ENCODE peak calls at places on chromosomes 1 and 21, in eight cellular contexts. U, N, W, Y, G, E, A and K are unnamed samples.

GRCh38 chr1:83960669-83961277 is 38.2 kb downstream of the TTLL7 start:
- DNase-seq in Y (no peak), G (no peak), U (no peak), A (no peak), E (peak), N (no peak), W (no peak), K (no peak)

GRCh38 chr1:247373721-247374141 is 42.1 kb upstream of the ZNF496 start:
- DNase-seq in N (no peak), W (peak), U (peak), Y (no peak), G (no peak), E (peak), A (peak), K (peak)

GRCh38 chr1:35031103-35031452 is 667 bp downstream of the ZMYM6 start:
- DNase-seq in U (no peak), E (peak), W (peak), Y (peak), A (peak), G (peak), N (no peak), K (peak)

GRCh38 chr1:145983206-145983675 is 13.1 kb downstream of the TXNIP start:
- DNase-seq in A (no peak), G (no peak), U (no peak), N (no peak), E (no peak), Y (no peak), W (no peak), K (no peak)

GRCh38 chr1:30232288-30232899 is 491.0 kb downstream of the MATN1 start:
- DNase-seq in N (no peak), A (peak), W (no peak), Y (no peak), G (peak), E (no peak), U (no peak), K (peak)

GRCh38 chr1:168360151-168360550 is 79.5 kb downstream of the TBX19 start:
- DNase-seq in U (no peak), G (no peak), N (no peak), Y (peak), E (peak), A (no peak), W (no peak), K (peak)

GRCh38 chr21:9763807-9764206 is 757.6 kb upstream of the TPTE start:
- DNase-seq in N (no peak), A (no peak), G (no peak), Y (no peak), W (no peak), E (no peak), U (no peak), K (no peak)

GRCh38 chr21:35273331-35273730 is 224.2 kb upstream of the RUNX1 start:
- DNase-seq in A (peak), N (no peak), G (no peak), Y (no peak), W (no peak), E (no peak), U (no peak), K (no peak)

GRCh38 chr1:172845371-172845770 is 186.5 kb downstream of the FASLG start:
- DNase-seq in W (no peak), A (peak), Y (no peak), N (no peak), U (no peak), G (no peak), E (peak), K (peak)

GRCh38 chr1:56535949-56536348 is 43.4 kb downstream of the PLPP3 start:
- DNase-seq in A (no peak), N (no peak), W (no peak), E (no peak), Y (no peak), G (no peak), U (no peak), K (no peak)

GRCh38 chr1:112893288-112894009 is 62.5 kb downstream of the SLC16A1 start:
- DNase-seq in E (no peak), G (no peak), N (no peak), A (no peak), W (no peak), Y (no peak), U (no peak), K (no peak)

GRCh38 chr1:59076612-59077011 is 220.3 kb upstream of the FGGY start:
- DNase-seq in N (no peak), A (no peak), W (peak), E (no peak), U (no peak), G (peak), Y (peak), K (peak)

GRCh38 chr1:111976332-111976731 is 13.1 kb downstream of the KCND3 start:
- DNase-seq in U (no peak), Y (no peak), G (no peak), W (no peak), N (no peak), E (no peak), A (no peak), K (no peak)

GRCh38 chr1:245876586-245876985 is 630.5 kb downstream of the SMYD3 start:
- DNase-seq in Y (no peak), A (no peak), G (no peak), U (no peak), N (no peak), W (no peak), E (no peak), K (no peak)

GRCh38 chr1:210445931-210446330 is 117.2 kb downstream of the HHAT start:
- DNase-seq in U (no peak), A (no peak), E (no peak), N (no peak), W (no peak), G (no peak), Y (no peak), K (no peak)

GRCh38 chr1:199081739-199082138 is 442.9 kb downstream of the PTPRC start:
- DNase-seq in N (no peak), Y (no peak), E (no peak), W (no peak), U (no peak), A (no peak), G (no peak), K (no peak)

GRCh38 chr1:33634806-33635205 is 162.4 kb downstream of the ZSCAN20 start:
- DNase-seq in N (no peak), U (peak), W (peak), G (peak), E (peak), Y (peak), A (peak), K (peak)

GRCh38 chr1:179003474-179004066 is 22.1 kb upstream of the FAM20B start:
- DNase-seq in U (no peak), W (no peak), N (no peak), G (no peak), E (no peak), A (no peak), Y (no peak), K (no peak)

GRCh38 chr1:55143686-55144085 is 71.5 kb downstream of the USP24 start:
- DNase-seq in U (no peak), G (peak), Y (no peak), A (peak), N (no peak), E (no peak), W (no peak), K (no peak)

GRCh38 chr1:113800487-113800886 is 11.8 kb downstream of the RSBN1 start:
- DNase-seq in G (no peak), A (no peak), Y (no peak), N (no peak), E (no peak), W (no peak), U (no peak), K (no peak)

GRCh38 chr1:61337981-61338848 is 255.9 kb downstream of the NFIA start:
- DNase-seq in A (peak), N (peak), U (peak), Y (peak), W (peak), G (peak), E (peak), K (peak)

GRCh38 chr1:61130338-61131000 is 48.1 kb downstream of the NFIA start:
- DNase-seq in N (no peak), A (no peak), Y (no peak), E (no peak), W (no peak), U (no peak), G (no peak), K (no peak)

GRCh38 chr1:203667616-203668015 is 41.0 kb downstream of the ATP2B4 start:
- DNase-seq in N (no peak), G (no peak), Y (no peak), U (no peak), A (no peak), W (peak), E (peak), K (peak)

GRCh38 chr1:235018161-235018560 is 110.5 kb downstream of the TOMM20 start:
- DNase-seq in A (no peak), G (peak), Y (peak), W (no peak), N (no peak), E (peak), U (peak), K (peak)

GRCh38 chr1:71414229-71414628 is 333.4 kb upstream of the ZRANB2 start:
- DNase-seq in N (no peak), U (no peak), G (no peak), E (peak), A (no peak), Y (peak), W (peak), K (peak)

GRCh38 chr21:29149771-29150425 is 19.5 kb downstream of the MAP3K7CL start:
- DNase-seq in A (no peak), Y (peak), N (no peak), W (no peak), U (no peak), E (peak), G (no peak), K (peak)

GRCh38 chr21:23921670-23922418 is 1685.4 kb downstream of the MRPL39 start:
- DNase-seq in A (no peak), U (no peak), W (no peak), N (no peak), G (no peak), Y (no peak), E (no peak), K (no peak)

GRCh38 chr1:25927541-25928265 is 21.5 kb upstream of the STMN1 start:
- DNase-seq in U (peak), G (no peak), N (no peak), E (no peak), A (peak), Y (no peak), W (peak), K (no peak)

GRCh38 chr1:53331446-53332187 is 3.7 kb upstream of the LRP8 start:
- DNase-seq in W (no peak), Y (no peak), G (no peak), U (no peak), E (no peak), N (peak), A (no peak), K (no peak)

GRCh38 chr1:116292929-116293725 is 79.9 kb upstream of the ATP1A1 start:
- DNase-seq in Y (no peak), G (no peak), N (no peak), E (no peak), U (no peak), W (no peak), A (no peak), K (no peak)

GRCh38 chr1:203751051-203751450 is 13.9 kb upstream of the LAX1 start:
- DNase-seq in G (no peak), Y (no peak), U (no peak), W (no peak), A (no peak), N (no peak), E (peak), K (no peak)

GRCh38 chr1:938088-938683 is 14.5 kb downstream of the SAMD11 start:
- DNase-seq in G (peak), E (peak), Y (no peak), W (peak), A (no peak), U (peak), N (no peak), K (no peak)

GRCh38 chr1:156245451-156246232 is 2.2 kb downstream of the PAQR6 start:
- DNase-seq in G (no peak), Y (peak), U (no peak), N (peak), W (peak), A (peak), E (no peak), K (no peak)

GRCh38 chr1:174274452-174274851 is 115.1 kb downstream of the RABGAP1L start:
- DNase-seq in E (no peak), G (no peak), Y (peak), N (no peak), U (no peak), W (no peak), A (no peak), K (no peak)

GRCh38 chr1:15261155-15262002 is 14.4 kb downstream of the FHAD1 start:
- DNase-seq in N (peak), W (no peak), G (peak), Y (no peak), U (no peak), E (peak), A (peak), K (peak)

GRCh38 chr1:15726508-15726907 is 9.6 kb upstream of the SLC25A34 start:
- DNase-seq in W (no peak), E (no peak), U (no peak), N (no peak), A (no peak), Y (no peak), G (no peak), K (no peak)

GRCh38 chr1:6690186-6690585 is 11.4 kb downstream of the DNAJC11 start:
- DNase-seq in Y (no peak), W (no peak), G (no peak), E (no peak), A (no peak), U (no peak), N (no peak), K (no peak)

GRCh38 chr1:3501856-3502665 is 47.6 kb downstream of the ARHGEF16 start:
- DNase-seq in E (peak), W (peak), U (peak), Y (no peak), A (peak), G (peak), N (peak), K (peak)
- H3K4me3 ChIP-seq in E (no peak), W (no peak), U (no peak), Y (no peak), A (no peak), G (no peak), N (no peak), K (no peak)

GRCh38 chr1:238113222-238113621 is 222.5 kb upstream of the ZP4 start:
- DNase-seq in G (no peak), A (no peak), U (no peak), W (no peak), N (no peak), Y (no peak), E (no peak), K (no peak)

GRCh38 chr1:238115852-238116251 is 225.1 kb upstream of the ZP4 start:
- DNase-seq in N (no peak), A (peak), Y (no peak), U (no peak), W (no peak), E (no peak), G (no peak), K (no peak)

GRCh38 chr1:238123201-238123600 is 232.5 kb upstream of the ZP4 start:
- DNase-seq in U (no peak), Y (no peak), A (no peak), W (no peak), G (no peak), N (no peak), E (no peak), K (no peak)

DNA sequence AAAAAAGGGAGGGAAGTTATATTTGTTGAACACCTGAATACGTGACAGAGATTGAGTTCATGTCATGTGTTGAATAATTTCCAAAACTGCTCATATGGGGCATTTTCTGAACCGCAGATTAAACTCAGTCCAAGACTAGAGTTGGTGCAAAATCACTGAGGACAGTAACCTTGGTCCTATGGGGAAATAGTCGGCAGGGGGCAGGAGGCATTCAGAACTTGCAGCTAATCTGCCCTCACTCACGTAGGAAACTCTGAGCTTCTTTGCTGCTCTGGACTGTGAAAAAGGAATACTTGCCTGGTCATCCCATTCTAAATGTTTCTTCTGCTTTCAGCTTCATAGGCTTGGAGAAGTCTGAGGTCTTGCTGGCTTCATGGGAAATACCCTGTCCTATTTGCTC is 228.3 kb upstream of the ZP4 start:
- DNase-seq in N (no peak), W (no peak), G (no peak), A (no peak), E (no peak), Y (no peak), U (no peak), K (no peak)
- TF ChIP-seq CTCF in N (no peak), W (no peak), G (no peak), A (peak), E (no peak), Y (no peak), U (no peak), K (no peak)

GRCh38 chr1:19689131-19689757 is 24.6 kb downstream of the HTR6 start:
- DNase-seq in Y (no peak), G (no peak), A (no peak), E (no peak), U (no peak), W (peak), N (no peak), K (no peak)
- H3K4me3 ChIP-seq in Y (no peak), G (no peak), A (no peak), E (no peak), U (no peak), W (no peak), N (no peak), K (no peak)

DNA sequence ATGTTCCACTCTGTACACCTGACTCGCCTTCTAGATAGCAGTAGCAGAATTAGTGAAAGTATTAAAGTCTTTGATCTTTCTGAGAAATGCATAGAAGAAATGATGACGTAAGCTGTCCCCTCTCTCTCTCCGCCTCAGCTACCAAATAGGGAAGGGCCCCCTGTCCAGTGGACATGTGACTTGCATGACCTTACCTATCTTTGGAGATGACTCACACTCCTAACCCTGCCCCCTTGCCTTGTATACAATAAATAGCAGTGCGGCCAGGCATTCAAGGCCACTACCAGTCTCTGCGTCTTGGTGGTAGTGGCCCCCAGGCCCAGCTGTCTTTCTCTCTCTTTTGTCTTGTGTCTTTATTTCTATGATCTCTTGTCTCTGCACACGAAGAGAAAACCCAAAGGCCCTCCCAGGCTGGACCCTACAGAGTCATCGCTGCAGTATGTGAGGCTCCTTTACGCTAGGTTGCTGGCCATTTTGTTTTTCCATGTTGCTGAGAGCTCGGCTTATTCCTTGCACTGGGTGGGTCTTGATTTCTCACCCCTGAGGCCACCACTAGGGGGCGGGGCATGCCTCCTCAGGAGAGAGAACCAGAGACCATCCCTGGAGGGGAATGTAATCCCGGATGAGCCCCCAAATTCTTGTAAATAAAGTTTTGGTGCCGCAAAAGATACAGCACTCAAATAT is 16.0 kb upstream of the ZBTB8B start:
- DNase-seq in A (peak), G (peak), N (no peak), E (peak), Y (no peak), U (peak), W (no peak), K (peak)
- TF ChIP-seq CTCF in A (peak), G (peak), N (no peak), E (peak), Y (no peak), U (peak), W (peak), K (no peak)

GRCh38 chr21:41762753-41763152 is 4.1 kb downstream of the RIPK4 start:
- DNase-seq in W (no peak), G (no peak), E (no peak), A (no peak), U (no peak), Y (no peak), N (no peak), K (no peak)

GRCh38 chr21:41763996-41764395 is 2.9 kb downstream of the RIPK4 start:
- DNase-seq in G (no peak), U (no peak), Y (no peak), A (no peak), W (no peak), N (no peak), E (no peak), K (no peak)

GRCh38 chr21:41764558-41765392 is 2.1 kb downstream of the RIPK4 start:
- DNase-seq in G (peak), N (peak), E (no peak), U (no peak), Y (no peak), A (no peak), W (no peak), K (no peak)

GRCh38 chr21:41762236-41762635 is 4.6 kb downstream of the RIPK4 start:
- DNase-seq in E (no peak), W (no peak), A (peak), N (no peak), Y (no peak), U (no peak), G (no peak), K (no peak)

GRCh38 chr21:41763398-41763931 is 3.4 kb downstream of the RIPK4 start:
- DNase-seq in U (no peak), N (no peak), E (no peak), G (no peak), Y (no peak), A (peak), W (no peak), K (no peak)
- H3K4me3 ChIP-seq in U (no peak), N (peak), E (no peak), G (no peak), Y (no peak), A (peak), W (no peak), K (no peak)

GRCh38 chr21:26835027-26835713 is 10.0 kb downstream of the ADAMTS1 start:
- DNase-seq in N (no peak), G (no peak), U (no peak), W (no peak), E (peak), Y (peak), A (no peak), K (peak)
- TF ChIP-seq CTCF in N (no peak), G (no peak), U (no peak), W (no peak), E (no peak), Y (no peak), A (no peak), K (no peak)

DNA sequence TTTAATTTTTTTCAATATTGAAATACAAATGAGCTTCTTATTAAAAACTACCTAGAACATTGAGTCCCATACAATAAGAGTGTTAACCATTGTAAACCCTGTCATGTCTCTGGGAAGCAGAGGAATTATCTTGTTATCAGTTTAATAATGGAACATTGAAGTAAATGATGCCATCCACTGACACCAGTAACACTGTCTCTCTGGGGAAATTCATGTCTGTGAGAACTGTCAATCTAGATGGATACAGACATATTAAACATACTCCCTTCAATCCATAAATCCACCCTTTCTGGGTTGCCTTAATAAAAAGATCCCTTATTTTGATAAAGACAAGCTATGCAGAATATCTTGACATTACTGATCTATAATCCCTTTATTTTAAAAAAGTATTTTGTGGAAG is 503.2 kb downstream of the DPYD start:
- DNase-seq in Y (no peak), N (no peak), U (no peak), A (no peak), W (no peak), G (no peak), E (no peak), K (no peak)
- H3K4me3 ChIP-seq in Y (no peak), N (no peak), U (no peak), A (no peak), W (no peak), G (no peak), E (no peak), K (no peak)

GRCh38 chr1:85884372-85885035 is 176.3 kb upstream of the ZNHIT6 start:
- DNase-seq in E (peak), W (peak), A (peak), N (no peak), G (no peak), U (no peak), Y (peak), K (peak)
- TF ChIP-seq CTCF in E (peak), W (peak), A (peak), N (peak), G (no peak), U (peak), Y (peak), K (peak)